ENCODE peak calls at places on chromosomes 12 and 14, in eight cellular contexts. E is tibial artery, S is sigmoid colon, H is heart left ventricle, P is adrenal gland, Z is aorta, A is body of pancreas, N is breast epithelium. M is an unnamed sample. For H3K4me1 and H3K36me3, the result is how much of the 10 kb centered on the place peaks cover.

GRCh38 chr14:74414793-74415437 is 11.1 kb downstream of the SYNDIG1L start:
- DNase-seq in E (no peak), S (no peak), H (no peak), P (no peak), Z (no peak), A (no peak), N (no peak), M (no peak)

GRCh38 chr14:74886001-74886400 is 4.3 kb downstream of the DLST start:
- DNase-seq in E (no peak), S (no peak), H (no peak), P (no peak), Z (no peak), A (no peak), N (no peak), M (no peak)

GRCh38 chr12:89947437-89948265 is 239.0 kb upstream of the ATP2B1 start:
- DNase-seq in E (no peak), S (no peak), H (no peak), P (peak), Z (no peak), A (no peak), N (no peak), M (peak)

GRCh38 chr14:66228267-66228970 is 257.8 kb upstream of the CCDC196 start:
- DNase-seq in E (no peak), S (no peak), H (no peak), P (peak), Z (no peak), A (no peak), N (no peak), M (no peak)

GRCh38 chr12:95538002-95538401 is 13.3 kb downstream of the USP44 start:
- DNase-seq in E (no peak), S (no peak), H (no peak), P (no peak), Z (no peak), A (no peak), N (no peak), M (no peak)

GRCh38 chr12:131018221-131018620 is 64.5 kb downstream of the ADGRD1 start:
- DNase-seq in E (no peak), S (no peak), H (no peak), P (no peak), Z (no peak), A (no peak), N (no peak), M (no peak)

GRCh38 chr12:6494968-6495367 is 1.1 kb downstream of the NCAPD2 start:
- DNase-seq in E (no peak), S (no peak), H (no peak), P (no peak), Z (no peak), A (no peak), N (no peak), M (no peak)

GRCh38 chr12:90211017-90211416 is 502.4 kb upstream of the ATP2B1 start:
- DNase-seq in E (no peak), S (no peak), H (no peak), P (no peak), Z (no peak), A (no peak), N (no peak), M (no peak)

GRCh38 chr12:27284751-27285150 is 40.7 kb downstream of the STK38L start:
- DNase-seq in E (no peak), S (no peak), H (no peak), P (no peak), Z (no peak), A (no peak), N (no peak), M (no peak)

GRCh38 chr14:80434574-80435321 is 223.4 kb upstream of the DIO2 start:
- DNase-seq in E (no peak), S (no peak), H (no peak), P (no peak), Z (no peak), A (peak), N (no peak), M (no peak)

GRCh38 chr14:78345346-78345745 is 175.2 kb downstream of the NRXN3 start:
- DNase-seq in E (no peak), S (no peak), H (no peak), P (no peak), Z (no peak), A (no peak), N (no peak), M (no peak)

GRCh38 chr14:51382506-51382905 is 142.5 kb downstream of the TMX1 start:
- DNase-seq in E (no peak), S (no peak), H (no peak), P (no peak), Z (no peak), A (no peak), N (no peak), M (no peak)

GRCh38 chr12:53213348-53213747 is 6.3 kb upstream of the ITGB7 start:
- DNase-seq in E (peak), S (peak), H (peak), P (peak), Z (peak), A (peak), N (peak), M (peak)

GRCh38 chr12:116955382-116956021 is 44.8 kb downstream of the FBXW8 start:
- DNase-seq in E (no peak), S (no peak), H (no peak), P (no peak), Z (no peak), A (peak), N (no peak), M (no peak)

GRCh38 chr12:65430571-65431306 is 152.3 kb downstream of the MSRB3 start:
- DNase-seq in E (no peak), S (no peak), H (no peak), P (no peak), Z (no peak), A (no peak), N (no peak), M (peak)

GRCh38 chr14:96203635-96204034 is 1.0 kb upstream of the BDKRB2 start:
- DNase-seq in E (no peak), S (no peak), H (no peak), P (no peak), Z (no peak), A (peak), N (no peak), M (no peak)

GRCh38 chr14:35557221-35557747 is 23.3 kb downstream of the INSM2 start:
- DNase-seq in E (no peak), S (no peak), H (no peak), P (no peak), Z (no peak), A (no peak), N (no peak), M (no peak)

GRCh38 chr12:40551466-40551865 is 140.8 kb upstream of the CNTN1 start:
- DNase-seq in E (no peak), S (no peak), H (no peak), P (no peak), Z (no peak), A (no peak), N (no peak), M (no peak)

GRCh38 chr12:104321949-104322348 is 18.4 kb downstream of the EID3 start:
- DNase-seq in E (no peak), S (no peak), H (no peak), P (no peak), Z (no peak), A (no peak), N (no peak), M (no peak)

GRCh38 chr12:128791395-128792322 is 32.1 kb downstream of the SLC15A4 start:
- DNase-seq in E (no peak), S (peak), H (peak), P (no peak), Z (no peak), A (no peak), N (no peak), M (no peak)

GRCh38 chr14:36626150-36626549 is 35.5 kb upstream of the PAX9 start:
- DNase-seq in E (no peak), S (no peak), H (no peak), P (no peak), Z (no peak), A (no peak), N (no peak), M (no peak)

GRCh38 chr12:124917841-124918621 is 3.6 kb upstream of the UBC start:
- DNase-seq in E (no peak), S (peak), H (no peak), P (no peak), Z (peak), A (no peak), N (no peak), M (no peak)

GRCh38 chr12:86379337-86379736 is 123.1 kb upstream of the MGAT4C start:
- DNase-seq in E (no peak), S (no peak), H (no peak), P (no peak), Z (no peak), A (no peak), N (no peak), M (no peak)

DNA sequence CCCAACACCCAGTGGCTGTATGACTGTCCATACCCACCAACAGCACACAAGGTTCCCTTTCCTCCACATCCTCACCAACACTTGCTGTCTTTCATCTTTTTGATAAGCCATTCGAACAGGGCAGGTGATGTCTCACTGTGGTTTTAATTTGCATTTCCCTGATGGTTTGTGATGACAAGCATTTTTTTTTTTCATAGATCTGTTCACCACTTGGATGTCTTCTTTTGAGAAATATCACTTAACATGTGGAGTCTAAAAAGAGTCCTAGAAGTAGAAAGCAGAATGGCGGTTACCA is 198.1 kb upstream of the DIO3 start:
- DNase-seq in E (no peak), S (no peak), H (no peak), P (no peak), Z (no peak), A (no peak), N (no peak), M (no peak)
- H3K4me1 ChIP-seq in E (under half), S (half or more), H (under half), P (under half), Z (under half), A (under half), N (under half), M (under half)

GRCh38 chr14:23577710-23578392 is 739 bp downstream of the JPH4 start:
- DNase-seq in E (no peak), S (peak), H (no peak), P (no peak), Z (no peak), A (no peak), N (no peak), M (no peak)
- H3K4me3 ChIP-seq in E (no peak), S (peak), H (no peak), P (no peak), Z (no peak), A (no peak), N (peak), M (no peak)

DNA sequence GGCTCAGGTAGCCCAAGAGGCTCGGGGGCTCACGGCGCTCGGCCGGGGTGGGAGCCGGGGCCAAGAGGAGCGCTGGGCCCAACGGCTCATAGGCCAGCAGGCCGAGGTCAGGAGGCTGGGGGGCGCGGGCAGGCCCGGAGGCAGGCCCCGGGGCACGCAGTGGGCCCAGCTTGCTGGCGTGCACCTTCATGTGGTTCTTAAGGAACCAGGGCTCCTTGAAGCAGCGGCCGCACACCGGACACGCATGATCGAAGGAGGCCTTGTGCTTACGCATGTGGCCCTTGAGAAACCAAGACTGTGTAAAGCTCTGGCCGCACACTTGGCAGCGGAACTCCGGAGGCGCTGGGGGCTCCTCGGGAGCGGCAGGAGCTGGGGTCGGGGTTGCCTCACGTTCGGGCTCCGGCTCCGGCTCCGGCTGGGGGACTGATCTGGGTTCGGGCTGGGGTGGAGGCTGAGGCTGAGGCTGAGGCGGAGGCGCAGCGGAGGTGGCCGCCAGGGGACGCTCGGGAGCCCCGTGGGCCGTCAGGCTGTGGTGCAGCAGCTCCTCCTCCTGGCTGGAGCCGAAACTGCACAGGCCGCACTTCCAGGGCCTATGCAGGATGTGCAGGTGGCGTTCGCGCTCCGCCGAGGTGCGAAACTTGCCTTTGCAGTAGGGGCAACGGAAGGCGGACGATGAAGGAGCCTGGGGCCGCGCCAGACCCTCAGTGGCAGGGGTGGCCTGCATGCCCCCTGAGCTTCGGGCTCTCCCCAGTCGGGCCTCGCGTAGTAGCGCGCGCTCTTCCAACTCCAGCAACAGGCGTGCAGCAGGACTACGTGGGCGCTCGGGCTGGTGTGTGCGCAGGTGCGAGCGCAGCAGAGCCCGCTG is 6.1 kb downstream of the ZNF219 start:
- DNase-seq in E (peak), S (peak), H (peak), P (peak), Z (peak), A (peak), N (peak), M (peak)
- H3K36me3 ChIP-seq in E (under half), S (half or more), H (half or more), P (under half), Z (under half), A (under half), N (under half), M (under half)

GRCh38 chr14:22070119-22070982 is 396.7 kb upstream of the OR4E1 start:
- DNase-seq in E (no peak), S (no peak), H (peak), P (peak), Z (no peak), A (no peak), N (no peak), M (no peak)
- H3K4me1 ChIP-seq in E (under half), S (under half), H (under half), P (under half), Z (under half), A (under half), N (under half), M (under half)

M was measured in SJSA1.